ENCODE peak calls at places on chromosomes 4 and X, in four cellular contexts. Q, R, D and J are unnamed samples.

GRCh38 chr4:118335316-118335715 is 17.5 kb downstream of the PRSS12 start:
- DNase-seq in D (no peak), Q (no peak), R (no peak), J (no peak)

GRCh38 chr4:2462218-2462991 is 6.5 kb upstream of the RNF4 start:
- DNase-seq in R (no peak), D (peak), Q (peak), J (peak)

GRCh38 chr4:66266035-66266434 is 595.7 kb upstream of the EPHA5 start:
- DNase-seq in D (peak), R (no peak), Q (no peak), J (no peak)

GRCh38 chr4:1026115-1026514 is 14.7 kb downstream of the FGFRL1 start:
- DNase-seq in Q (no peak), R (no peak), D (no peak), J (peak)

GRCh38 chrX:26511621-26512363 is 295.8 kb downstream of the MAGEB5 start:
- DNase-seq in D (no peak), Q (peak), R (no peak), J (no peak)

GRCh38 chrX:17397074-17397473 is 22.1 kb downstream of the NHS start:
- DNase-seq in R (no peak), Q (no peak), D (peak), J (no peak)

GRCh38 chr4:38976308-38976707 is 55.9 kb downstream of the TMEM156 start:
- DNase-seq in Q (no peak), D (no peak), R (no peak), J (no peak)

GRCh38 chr4:168304744-168305459 is 13.7 kb downstream of the DDX60 start:
- DNase-seq in Q (no peak), D (no peak), R (peak), J (no peak)

GRCh38 chr4:52941450-52941849 is 79.3 kb downstream of the RASL11B start:
- DNase-seq in R (no peak), D (no peak), Q (no peak), J (no peak)